ENCODE peak calls at places on chromosomes 13 and 19, in five cellular contexts. R, P, F, Q and W are unnamed samples.

GRCh38 chr13:33611016-33611805 is 206.7 kb upstream of the RFC3 start:
- DNase-seq in R (peak), P (peak), F (no peak), Q (no peak), W (peak)

GRCh38 chr13:20702945-20703784 is at the start of gene IL17D:
- DNase-seq in R (no peak), P (no peak), F (peak), Q (peak), W (peak)

GRCh38 chr13:44388427-44388826 is 14.8 kb downstream of the SERP2 start:
- DNase-seq in R (no peak), P (no peak), F (peak), Q (no peak), W (no peak)

GRCh38 chr13:83153833-83154232 is 728.4 kb downstream of the SLITRK1 start:
- DNase-seq in R (no peak), P (no peak), F (no peak), Q (no peak), W (no peak)

GRCh38 chr13:40060318-40061007 is 405.0 kb downstream of the COG6 start:
- DNase-seq in R (peak), P (peak), F (no peak), Q (no peak), W (no peak)

GRCh38 chr19:8319807-8320520 is 1.2 kb downstream of the NDUFA7 start:
- DNase-seq in R (no peak), P (no peak), F (no peak), Q (no peak), W (no peak)

GRCh38 chr13:65943024-65943423 is 1287.1 kb downstream of the PCDH9 start:
- DNase-seq in R (no peak), P (no peak), F (no peak), Q (no peak), W (no peak)

GRCh38 chr13:29266743-29267142 is 328.7 kb downstream of the SLC7A1 start:
- DNase-seq in R (no peak), P (no peak), F (no peak), Q (no peak), W (no peak)

GRCh38 chr13:106132216-106132615 is 403.2 kb downstream of the EFNB2 start:
- DNase-seq in R (no peak), P (no peak), F (no peak), Q (no peak), W (no peak)

GRCh38 chr19:27740396-27740795 is 1472.6 kb downstream of the UQCRFS1 start:
- DNase-seq in R (no peak), P (peak), F (no peak), Q (no peak), W (no peak)

GRCh38 chr19:12884202-12884601 is 2.8 kb downstream of the KLF1 start:
- DNase-seq in R (no peak), P (no peak), F (no peak), Q (no peak), W (no peak)

GRCh38 chr19:5880604-5881078 is 10.3 kb upstream of the FUT5 start:
- DNase-seq in R (no peak), P (no peak), F (no peak), Q (no peak), W (peak)

GRCh38 chr13:51534075-51534817 is 50.0 kb upstream of the WDFY2 start:
- DNase-seq in R (peak), P (peak), F (no peak), Q (peak), W (no peak)

GRCh38 chr13:112248406-112248760 is 127.8 kb upstream of the SPACA7 start:
- DNase-seq in R (no peak), P (no peak), F (no peak), Q (no peak), W (peak)

GRCh38 chr19:17724655-17725054 is 5.4 kb downstream of the MAP1S start:
- DNase-seq in R (no peak), P (no peak), F (no peak), Q (no peak), W (no peak)

GRCh38 chr13:23467048-23467931 is 33.8 kb upstream of the SACS start:
- DNase-seq in R (peak), P (no peak), F (no peak), Q (no peak), W (no peak)

GRCh38 chr13:99357920-99358319 is 50.7 kb upstream of the GPR183 start:
- DNase-seq in R (no peak), P (no peak), F (no peak), Q (no peak), W (no peak)
- H3K4me3 ChIP-seq in R (no peak), P (no peak), F (no peak), Q (no peak), W (no peak)

GRCh38 chr19:7264858-7265257 is 29.4 kb downstream of the INSR start:
- DNase-seq in R (no peak), P (no peak), F (no peak), Q (no peak), W (no peak)
- H3K27ac ChIP-seq in R (no peak), P (peak), F (no peak), Q (no peak), W (no peak)

DNA sequence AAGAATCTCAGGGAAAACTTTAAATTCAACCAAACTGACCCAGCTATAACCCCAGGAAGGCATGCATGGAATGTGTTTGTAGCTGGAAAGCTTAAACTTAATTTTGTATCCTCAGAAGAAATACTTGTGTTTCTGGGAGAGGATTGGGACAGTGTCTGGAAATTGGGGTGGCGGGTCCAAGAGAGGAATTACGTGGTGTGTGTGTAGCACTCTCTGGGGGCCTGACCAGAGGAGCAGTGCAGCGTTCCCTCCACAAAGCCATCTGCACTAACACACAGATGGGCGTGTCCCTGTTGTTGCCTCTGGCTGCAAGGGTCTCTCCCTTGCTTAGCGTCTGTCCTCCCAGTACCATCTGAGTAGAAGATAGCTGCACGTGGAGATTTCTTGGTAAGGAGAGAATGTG is 6.4 kb downstream of the GARRE1 start:
- DNase-seq in R (no peak), P (no peak), F (no peak), Q (no peak), W (no peak)
- H3K4me3 ChIP-seq in R (no peak), P (no peak), F (no peak), Q (no peak), W (no peak)

DNA sequence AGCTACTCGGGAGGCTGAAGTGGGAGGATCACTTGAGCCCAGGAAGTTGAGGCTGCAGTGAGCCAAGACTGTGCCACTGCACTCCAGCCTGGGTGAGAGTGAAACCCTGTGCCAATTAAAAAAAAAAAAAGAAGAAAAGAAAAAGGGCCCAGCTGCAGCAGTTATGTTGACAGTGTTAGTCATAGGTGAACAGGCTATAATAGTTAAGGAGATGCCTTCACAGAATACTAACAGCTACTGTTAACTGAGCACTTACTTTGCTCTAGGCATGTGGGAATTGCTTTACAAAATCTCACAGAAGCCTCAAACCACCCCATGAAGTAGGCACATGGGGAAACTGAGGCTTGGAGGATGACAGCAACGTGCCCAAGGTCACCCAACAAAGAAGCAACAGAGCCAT is 3.9 kb downstream of the FBXO17 start:
- DNase-seq in R (no peak), P (no peak), F (no peak), Q (no peak), W (no peak)
- H3K27ac ChIP-seq in R (no peak), P (no peak), F (no peak), Q (no peak), W (no peak)